ENCODE peak calls at places on chromosomes 4 and X, in six cellular contexts. E is neural progenitor cell, S is neuronal stem cell, N is fibroblast of lung, X is mammary epithelial cell, F is tibial artery. G is an unnamed sample.

GRCh38 chr4:180852743-180853142 is 1390.5 kb upstream of the TENM3 start:
- DNase-seq in X (no peak), N (no peak), F (no peak), E (no peak), S (no peak), G (no peak)

GRCh38 chrX:13658602-13659001 is 5.7 kb downstream of the TCEANC start:
- DNase-seq in X (peak; percentile 51), E (peak; percentile 44), N (peak; percentile 41), S (peak; percentile 8), F (no peak), G (no peak)

GRCh38 chrX:66680451-66680850 is 41.6 kb upstream of the EDA2R start:
- DNase-seq in E (no peak), S (no peak), F (no peak), N (peak; percentile 48), X (peak; percentile 50), G (no peak)

GRCh38 chrX:131677655-131678628 is 134.1 kb downstream of the OR13H1 start:
- DNase-seq in N (peak; percentile 15), X (peak; percentile 6), S (peak; percentile 18), F (no peak), E (peak; percentile 70), G (no peak)

GRCh38 chr4:1992468-1993168 is 16.2 kb downstream of the NELFA start:
- DNase-seq in X (no peak), S (no peak), N (peak; percentile 16), F (no peak), E (peak; percentile 66), G (no peak)

GRCh38 chrX:26915064-26915463 is 548.1 kb downstream of the PPP4R3C start:
- DNase-seq in N (peak; percentile 23), F (no peak), E (no peak), S (no peak), X (peak; percentile 71), G (no peak)

GRCh38 chr4:119037709-119038463 is 97.7 kb upstream of the MYOZ2 start:
- DNase-seq in S (no peak), E (no peak), F (no peak), N (no peak), X (no peak), G (no peak)

GRCh38 chrX:107686792-107687191 is 58.5 kb downstream of the PRPS1 start:
- DNase-seq in F (no peak), E (no peak), X (peak; percentile 21), N (peak; percentile 38), S (no peak), G (no peak)

GRCh38 chr4:83362492-83363329 is 28.1 kb upstream of the HPSE start:
- DNase-seq in F (no peak), S (no peak), N (peak; percentile 55), X (peak; percentile 32), E (no peak), G (no peak)

GRCh38 chrX:132022115-132022862 is 813 bp upstream of the STK26 start:
- DNase-seq in N (no peak), X (peak; percentile 26), S (no peak), F (no peak), E (no peak), G (no peak)

GRCh38 chr4:173652283-173652931 is 122.4 kb upstream of the HAND2 start:
- DNase-seq in E (no peak), X (no peak), S (no peak), F (no peak), N (no peak), G (no peak)

GRCh38 chr4:173656898-173657297 is 126.9 kb upstream of the HAND2 start:
- DNase-seq in E (no peak), F (no peak), S (no peak), X (no peak), N (no peak), G (no peak)

GRCh38 chr4:173647902-173648301 is 117.9 kb upstream of the HAND2 start:
- DNase-seq in F (no peak), X (no peak), E (no peak), S (no peak), N (no peak), G (no peak)

DNA sequence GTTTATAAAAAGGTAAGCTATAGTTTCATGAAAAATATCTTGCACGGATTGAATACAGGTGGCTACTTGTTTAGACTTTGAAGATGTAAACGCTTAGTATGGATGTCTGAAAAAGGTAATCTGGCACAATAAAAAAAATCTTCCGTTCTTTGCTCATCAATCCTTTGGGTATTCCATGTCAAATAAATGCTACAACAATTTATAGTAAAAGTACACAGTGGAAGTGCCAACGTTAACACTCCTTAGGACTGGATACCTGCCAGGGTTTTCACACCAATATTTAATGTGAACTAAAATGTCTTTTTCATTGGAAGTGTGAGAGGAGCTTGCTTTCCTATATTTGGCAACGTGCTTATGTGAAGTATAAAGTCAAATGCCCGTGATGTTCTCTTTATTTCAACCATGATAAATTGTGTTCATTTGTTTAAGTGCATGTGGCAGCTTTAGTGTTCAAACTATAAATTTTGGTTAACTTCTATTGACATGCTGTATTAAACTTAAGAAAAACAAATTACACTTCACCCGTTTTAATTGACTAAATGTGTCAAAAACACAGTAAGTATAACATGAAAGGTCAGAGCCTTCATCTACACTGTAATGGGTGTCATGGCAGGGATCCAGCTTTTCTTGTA is 121.7 kb upstream of the HAND2 start:
- DNase-seq in X (no peak), E (no peak), N (no peak), S (no peak), F (no peak), G (no peak)
- H3K4me3 ChIP-seq in X (no peak overlapping the region), E (no peak overlapping the region), N (no peak overlapping the region), S (no peak overlapping the region), F (no peak overlapping the region), G (no peak overlapping the region)

GRCh38 chrX:154734101-154734781 is 16.6 kb downstream of the GAB3 start:
- DNase-seq in F (peak; percentile 72), N (peak; percentile 77), X (peak; percentile 77), E (no peak), S (no peak), G (no peak)
- H3K4me3 ChIP-seq in F (no peak overlapping the region), N (no peak overlapping the region), X (no peak overlapping the region), E (no peak overlapping the region), S (no peak overlapping the region), G (no peak overlapping the region)

GRCh38 chr4:786861-787300 is 39.0 kb downstream of the CPLX1 start:
- DNase-seq in X (no peak), F (no peak), N (no peak), S (no peak), E (no peak), G (no peak)

GRCh38 chr4:784401-785331 is 41.3 kb downstream of the CPLX1 start:
- DNase-seq in N (no peak), E (no peak), S (no peak), F (no peak), X (no peak), G (no peak)

GRCh38 chr4:787561-787981 is 38.4 kb downstream of the CPLX1 start:
- DNase-seq in N (no peak), S (no peak), X (no peak), F (no peak), E (no peak), G (no peak)

GRCh38 chr4:785332-786073 is 40.4 kb downstream of the CPLX1 start:
- DNase-seq in F (no peak), X (no peak), N (no peak), E (peak; percentile 44), S (no peak), G (no peak)

GRCh38 chr4:786074-786741 is 39.7 kb downstream of the CPLX1 start:
- DNase-seq in F (no peak), X (no peak), E (peak; percentile 33), N (no peak), S (no peak), G (no peak)
- H3K4me3 ChIP-seq in F (peak overlapping the region; percentile 36), X (no peak overlapping the region), E (peak overlapping the region; percentile 39), N (no peak overlapping the region), S (peak overlapping the region; percentile 62), G (peak overlapping the region; percentile 36)

GRCh38 chr4:151857368-151857767 is 96.6 kb upstream of the GATB start:
- DNase-seq in S (no peak), X (no peak), N (no peak), E (no peak), F (no peak), G (no peak)
- H3K4me3 ChIP-seq in S (no peak overlapping the region), X (no peak overlapping the region), N (no peak overlapping the region), E (no peak overlapping the region), F (no peak overlapping the region), G (no peak overlapping the region)

GRCh38 chrX:78237127-78237526 is 90.3 kb downstream of the CYSLTR1 start:
- DNase-seq in S (no peak), N (no peak), E (no peak), F (no peak), X (peak; percentile 20), G (no peak)
- H3K4me3 ChIP-seq in S (no peak overlapping the region), N (no peak overlapping the region), E (no peak overlapping the region), F (no peak overlapping the region), X (no peak overlapping the region), G (no peak overlapping the region)

GRCh38 chrX:113274345-113274744 is 433.7 kb upstream of the AMOT start:
- DNase-seq in N (no peak), S (no peak), E (no peak), F (no peak), X (no peak), G (no peak)
- H3K4me3 ChIP-seq in N (no peak overlapping the region), S (no peak overlapping the region), E (no peak overlapping the region), F (no peak overlapping the region), X (no peak overlapping the region), G (no peak overlapping the region)

G was measured in right atrium auricular region.